ENCODE peak calls at places on chromosomes 4 and X, in seven cellular contexts. J is neuronal stem cell, U is trophoblast cell, R is H9, O is mesenchymal stem cell, W is mesendoderm, H is H1. K is an unnamed sample.

GRCh38 chr4:122903766-122904165 is 18.6 kb downstream of the NUDT6 start:
- DNase-seq in J (no peak), U (no peak), R (no peak), O (no peak), W (peak; percentile 79), H (no peak), K (no peak)

GRCh38 chrX:2608638-2609430 is 82.3 kb upstream of the CD99 start:
- DNase-seq in J (peak; percentile 79), U (peak; percentile 76), R (peak; percentile 84), O (peak; percentile 88), W (peak; percentile 91), H (peak; percentile 58), K (peak; percentile 72)

GRCh38 chrX:119009071-119009470 is 34.7 kb downstream of the LONRF3 start:
- DNase-seq in J (no peak), U (peak; percentile 68), R (no peak), O (no peak), W (no peak), H (no peak), K (no peak)

GRCh38 chrX:96435636-96436035 is 249.0 kb upstream of the DIAPH2 start:
- DNase-seq in J (no peak), U (no peak), R (no peak), O (peak; percentile 8), W (no peak), H (no peak), K (peak; percentile 13)

GRCh38 chr4:108743021-108743420 is 19.8 kb downstream of the ETNPPL start:
- DNase-seq in J (no peak), U (no peak), R (peak; percentile 37), O (no peak), W (peak; percentile 49), H (no peak), K (no peak)

GRCh38 chr4:123832173-123833026 is 435.8 kb downstream of the SPRY1 start:
- DNase-seq in J (no peak), U (peak; percentile 92), R (no peak), O (peak; percentile 99), W (peak; percentile 30), H (no peak), K (peak; percentile 100)

GRCh38 chr4:81136161-81136910 is 78.7 kb downstream of the PRKG2 start:
- DNase-seq in J (no peak), U (no peak), R (no peak), O (no peak), W (no peak), H (no peak), K (peak; percentile 95)

GRCh38 chrX:41779058-41779564 is 55.1 kb downstream of the GPR82 start:
- DNase-seq in J (no peak), U (peak; percentile 3), R (no peak), O (peak; percentile 41), W (no peak), H (no peak), K (peak; percentile 85)

GRCh38 chrX:57366430-57366829 is 79.9 kb downstream of the FAAH2 start:
- DNase-seq in J (no peak), U (no peak), R (no peak), O (no peak), W (no peak), H (no peak), K (no peak)

DNA sequence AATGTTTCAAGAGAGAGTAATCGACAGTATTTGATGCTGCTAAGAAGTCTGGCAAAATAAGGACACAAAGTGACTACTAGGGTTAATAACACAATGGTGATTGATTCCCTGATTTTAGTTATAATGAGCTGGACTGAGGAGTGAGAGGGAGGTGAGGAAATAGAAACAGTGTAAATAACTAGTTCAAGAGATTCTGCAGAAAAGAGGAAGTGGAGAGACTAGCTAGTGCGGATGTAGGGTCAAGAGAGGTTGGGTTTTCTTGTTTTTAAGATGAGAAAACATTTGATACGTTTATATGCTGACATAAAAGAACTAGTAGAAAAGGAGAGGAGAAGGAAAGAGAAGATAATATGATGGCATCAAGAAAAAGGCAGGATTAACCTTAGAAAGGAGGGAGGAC is 12.2 kb upstream of the TRPC5 start:
- DNase-seq in J (no peak), U (no peak), R (no peak), O (no peak), W (no peak), H (no peak), K (no peak)
- H3K79me1 ChIP-seq in J (no peaks in the 10 kb centered on the region), U (no peaks in the 10 kb centered on the region), R (no peaks in the 10 kb centered on the region), O (no peaks in the 10 kb centered on the region), W (no peaks in the 10 kb centered on the region), H (no peaks in the 10 kb centered on the region), K (no peaks in the 10 kb centered on the region)

GRCh38 chr4:143481361-143481760 is 32.1 kb upstream of the SMARCA5 start:
- DNase-seq in J (no peak), U (no peak), R (no peak), O (no peak), W (no peak), H (no peak), K (no peak)
- H3K23ac ChIP-seq in J (no peak overlapping the region), U (no peak overlapping the region), R (no peak overlapping the region), O (no peak overlapping the region), W (no peak overlapping the region), H (no peak overlapping the region), K (no peak overlapping the region)

DNA sequence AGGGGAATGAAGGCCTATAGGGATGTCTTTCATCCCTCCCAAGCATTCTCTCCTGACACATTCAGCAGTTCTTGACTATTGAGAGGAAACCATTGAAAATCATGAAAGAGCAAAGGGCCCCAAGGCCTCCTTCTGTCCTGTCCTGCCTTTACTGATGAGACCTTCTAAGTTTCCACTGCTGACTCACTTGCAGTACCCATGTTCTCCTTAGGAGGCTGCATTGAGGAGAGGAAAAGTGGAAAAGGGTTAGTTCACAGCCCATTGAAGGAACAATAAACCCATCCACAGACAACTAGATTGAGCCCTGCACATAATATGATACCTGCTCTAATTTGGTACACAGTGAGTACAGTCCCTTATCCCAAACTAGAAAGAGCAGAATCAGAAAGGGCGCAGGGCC is 115.1 kb upstream of the PNPLA4 start:
- DNase-seq in J (no peak), U (no peak), R (no peak), O (no peak), W (peak; percentile 51), H (no peak), K (no peak)
- H3K79me1 ChIP-seq in J (no peaks in the 10 kb centered on the region), U (no peaks in the 10 kb centered on the region), R (no peaks in the 10 kb centered on the region), O (no peaks in the 10 kb centered on the region), W (no peaks in the 10 kb centered on the region), H (no peaks in the 10 kb centered on the region), K (no peaks in the 10 kb centered on the region)

DNA sequence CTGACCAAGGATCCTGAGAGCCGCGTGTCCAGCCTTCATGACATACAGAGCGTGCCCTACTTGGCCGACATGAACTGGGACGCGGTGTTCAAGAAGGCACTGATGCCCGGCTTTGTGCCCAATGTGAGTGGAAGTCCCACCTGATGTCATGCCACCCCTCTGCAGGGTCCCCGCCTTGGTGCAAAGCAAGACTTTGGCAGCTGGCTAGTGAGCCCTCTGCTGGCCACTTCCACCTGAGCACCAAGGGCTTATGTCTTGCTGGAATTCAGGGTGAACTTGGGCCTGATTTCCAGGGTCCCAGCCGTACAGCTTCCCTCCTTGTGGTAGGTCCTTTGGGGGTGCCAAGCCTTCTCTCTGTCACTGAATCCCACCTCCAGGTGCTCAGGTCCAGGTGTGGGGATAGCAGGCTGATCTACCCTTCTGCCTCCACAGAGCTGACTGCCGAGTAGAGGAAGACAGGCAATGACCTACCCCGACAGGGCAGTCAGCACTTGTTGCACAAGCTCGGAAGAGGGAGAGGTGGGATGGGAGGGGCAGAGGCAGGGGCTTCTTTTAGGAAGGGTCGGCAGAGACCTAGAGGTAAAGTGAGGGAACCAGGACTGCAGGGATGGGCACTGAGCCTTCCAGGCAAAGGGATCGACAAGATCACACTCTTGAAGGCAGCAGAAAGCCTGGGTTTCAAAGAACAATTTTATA is 248.1 kb downstream of the EVC2 start:
- DNase-seq in J (peak; percentile 14), U (no peak), R (peak; percentile 67), O (peak; percentile 32), W (peak; percentile 55), H (peak; percentile 38), K (peak; percentile 37)
- H3K23ac ChIP-seq in J (peak overlapping the region; percentile 44), U (no peak overlapping the region), R (no peak overlapping the region), O (no peak overlapping the region), W (no peak overlapping the region), H (no peak overlapping the region), K (no peak overlapping the region)

GRCh38 chrX:33207056-33207455 is 4.3 kb downstream of the DMD start:
- DNase-seq in J (no peak), U (no peak), R (no peak), O (peak; percentile 11), W (no peak), H (no peak), K (peak; percentile 6)
- H3K79me1 ChIP-seq in J (no peaks in the 10 kb centered on the region), U (no peaks in the 10 kb centered on the region), R (no peaks in the 10 kb centered on the region), O (peaks cover 2% of the 10 kb centered on the region), W (no peaks in the 10 kb centered on the region), H (no peaks in the 10 kb centered on the region), K (no peaks in the 10 kb centered on the region)